ENCODE peak calls at places on chromosomes 12 and 14, in four cellular contexts. One of them, this sample, is unnamed.

GRCh38 chr12:124504273-124505000 is 63.0 kb downstream of the NCOR2 start:
- DNase-seq in K562: no peak
- DNase-seq in HepG2: no peak
- DNase-seq in WTC11: no peak
- DNase-seq in this sample: no peak

GRCh38 chr12:2212537-2212936 is 159.8 kb downstream of the CACNA1C start:
- DNase-seq in HepG2: no peak
- DNase-seq in K562: no peak
- DNase-seq in WTC11: no peak
- DNase-seq in this sample: no peak

GRCh38 chr12:10191865-10192264 is 13.0 kb downstream of the TMEM52B start:
- DNase-seq in HepG2: no peak
- DNase-seq in K562: no peak
- DNase-seq in WTC11: no peak
- DNase-seq in this sample: no peak

GRCh38 chr12:111842556-111843396 is 748 bp downstream of the MAPKAPK5 start:
- DNase-seq in K562: peak
- DNase-seq in WTC11: peak
- DNase-seq in HepG2: peak
- DNase-seq in this sample: no peak

GRCh38 chr12:49880756-49881390 is 22.8 kb downstream of the FAIM2 start:
- DNase-seq in K562: no peak
- DNase-seq in WTC11: no peak
- DNase-seq in HepG2: no peak
- DNase-seq in this sample: no peak

GRCh38 chr14:65069874-65070709 is 32.2 kb downstream of the MAX start:
- DNase-seq in HepG2: no peak
- DNase-seq in K562: no peak
- DNase-seq in WTC11: no peak
- DNase-seq in this sample: no peak

GRCh38 chr12:132741620-132742019 is 20.0 kb downstream of the ANKLE2 start:
- DNase-seq in HepG2: no peak
- DNase-seq in K562: no peak
- DNase-seq in WTC11: no peak
- DNase-seq in this sample: no peak

GRCh38 chr14:70721542-70721941 is 79.8 kb downstream of the TTC9 start:
- DNase-seq in WTC11: no peak
- DNase-seq in K562: no peak
- DNase-seq in HepG2: peak
- DNase-seq in this sample: no peak

GRCh38 chr14:94344389-94344788 is 21.3 kb upstream of the SERPINA6 start:
- DNase-seq in HepG2: no peak
- DNase-seq in WTC11: no peak
- DNase-seq in K562: no peak
- DNase-seq in this sample: no peak

GRCh38 chr14:71933026-71933587 is 878 bp downstream of the RGS6 start:
- DNase-seq in HepG2: no peak
- DNase-seq in WTC11: peak
- DNase-seq in K562: no peak
- DNase-seq in this sample: no peak

GRCh38 chr12:9710584-9711375 is 22.1 kb downstream of the CLECL1 start:
- DNase-seq in WTC11: no peak
- DNase-seq in HepG2: no peak
- DNase-seq in K562: no peak
- DNase-seq in this sample: no peak

GRCh38 chr14:76917759-76918175 is 91.6 kb downstream of the LRRC74A start:
- DNase-seq in HepG2: no peak
- DNase-seq in K562: no peak
- DNase-seq in WTC11: no peak
- DNase-seq in this sample: no peak

GRCh38 chr14:68621400-68622365 is 171.2 kb downstream of the ZFP36L1 start:
- DNase-seq in HepG2: no peak
- DNase-seq in WTC11: no peak
- DNase-seq in K562: no peak
- DNase-seq in this sample: no peak

GRCh38 chr14:26525057-26525456 is 72.8 kb downstream of the NOVA1 start:
- DNase-seq in HepG2: no peak
- DNase-seq in WTC11: no peak
- DNase-seq in K562: no peak
- DNase-seq in this sample: no peak

GRCh38 chr14:78316711-78317110 is 146.5 kb downstream of the NRXN3 start:
- DNase-seq in WTC11: no peak
- DNase-seq in HepG2: no peak
- DNase-seq in K562: no peak
- DNase-seq in this sample: no peak

GRCh38 chr12:51971679-51972423 is 20.4 kb downstream of the ACVR1B start:
- DNase-seq in HepG2: no peak
- DNase-seq in WTC11: no peak
- DNase-seq in K562: no peak
- DNase-seq in this sample: no peak

GRCh38 chr12:78181544-78182162 is 351.0 kb downstream of the NAV3 start:
- DNase-seq in K562: no peak
- DNase-seq in WTC11: peak
- DNase-seq in HepG2: peak
- DNase-seq in this sample: no peak

GRCh38 chr14:106809615-106810014 is 1283.2 kb downstream of the TMEM121 start:
- DNase-seq in HepG2: no peak
- DNase-seq in WTC11: no peak
- DNase-seq in K562: no peak
- DNase-seq in this sample: no peak

GRCh38 chr12:6569312-6569711 is 1.2 kb upstream of the NOP2 start:
- DNase-seq in K562: no peak
- DNase-seq in HepG2: no peak
- DNase-seq in WTC11: no peak
- DNase-seq in this sample: no peak

GRCh38 chr14:91348861-91349465 is 68.7 kb downstream of the CCDC88C start:
- DNase-seq in WTC11: no peak
- DNase-seq in HepG2: no peak
- DNase-seq in K562: no peak
- DNase-seq in this sample: no peak

GRCh38 chr12:99265648-99266047 is 381.9 kb upstream of the GARIN6 start:
- DNase-seq in K562: no peak
- DNase-seq in WTC11: no peak
- DNase-seq in HepG2: no peak
- DNase-seq in this sample: no peak

GRCh38 chr14:102579696-102580551 is 12.5 kb upstream of the RCOR1 start:
- DNase-seq in K562: no peak
- DNase-seq in WTC11: no peak
- DNase-seq in HepG2: no peak
- DNase-seq in this sample: no peak

GRCh38 chr12:66960704-66961690 is 282.1 kb upstream of the GRIP1 start:
- DNase-seq in HepG2: no peak
- DNase-seq in WTC11: no peak
- DNase-seq in K562: no peak
- DNase-seq in this sample: no peak

GRCh38 chr12:76144253-76144564 is 59.7 kb upstream of the NAP1L1 start:
- DNase-seq in HepG2: no peak
- DNase-seq in K562: no peak
- DNase-seq in WTC11: no peak
- DNase-seq in this sample: no peak

GRCh38 chr14:24993631-24994030 is 56.3 kb downstream of the STXBP6 start:
- DNase-seq in HepG2: no peak
- DNase-seq in K562: no peak
- DNase-seq in WTC11: no peak
- DNase-seq in this sample: no peak

GRCh38 chr14:99941211-99941610 is 124.0 kb upstream of the EVL start:
- DNase-seq in WTC11: no peak
- DNase-seq in K562: no peak
- DNase-seq in HepG2: no peak
- DNase-seq in this sample: no peak

GRCh38 chr14:101175731-101176534 is 272.4 kb upstream of the RTL1 start:
- DNase-seq in WTC11: no peak
- DNase-seq in HepG2: no peak
- DNase-seq in K562: no peak
- DNase-seq in this sample: no peak

GRCh38 chr12:7460375-7461259 is 16.7 kb upstream of the CD163L1 start:
- DNase-seq in K562: peak
- DNase-seq in HepG2: peak
- DNase-seq in WTC11: peak
- DNase-seq in this sample: no peak

GRCh38 chr12:17304503-17305347 is 698.8 kb upstream of the LMO3 start:
- DNase-seq in HepG2: no peak
- DNase-seq in WTC11: no peak
- DNase-seq in K562: no peak
- DNase-seq in this sample: no peak

GRCh38 chr12:87092421-87092820 is 836.2 kb upstream of the MGAT4C start:
- DNase-seq in HepG2: no peak
- DNase-seq in WTC11: no peak
- DNase-seq in K562: no peak
- DNase-seq in this sample: no peak

DNA sequence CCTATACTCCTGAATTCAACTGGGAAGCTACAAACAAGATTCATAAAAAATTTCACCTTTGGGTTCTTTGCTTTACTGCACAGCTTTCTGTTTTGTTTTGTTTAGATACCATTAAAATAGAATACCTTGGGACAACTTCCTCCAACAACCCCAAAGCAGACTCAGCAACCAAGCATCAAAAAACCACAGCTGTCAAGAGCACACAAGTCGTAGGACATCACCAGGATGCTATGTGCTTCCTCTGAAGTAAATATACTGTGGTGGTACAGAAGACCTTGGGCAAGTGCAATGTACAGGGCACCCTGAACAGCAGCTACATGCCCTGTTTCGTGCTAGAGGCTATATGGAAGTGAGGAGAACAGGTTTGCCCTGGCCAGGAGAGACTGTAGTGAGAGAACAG is 359.3 kb downstream of the BCL11B start:
- DNase-seq in K562: no peak
- DNase-seq in WTC11: no peak
- DNase-seq in HepG2: no peak
- DNase-seq in this sample: no peak
- TF ChIP-seq TCF7 in K562: no peak
- TF ChIP-seq TCF7 in WTC11: no peak
- TF ChIP-seq TCF7 in HepG2: no peak
- TF ChIP-seq TCF7 in this sample: no peak

DNA sequence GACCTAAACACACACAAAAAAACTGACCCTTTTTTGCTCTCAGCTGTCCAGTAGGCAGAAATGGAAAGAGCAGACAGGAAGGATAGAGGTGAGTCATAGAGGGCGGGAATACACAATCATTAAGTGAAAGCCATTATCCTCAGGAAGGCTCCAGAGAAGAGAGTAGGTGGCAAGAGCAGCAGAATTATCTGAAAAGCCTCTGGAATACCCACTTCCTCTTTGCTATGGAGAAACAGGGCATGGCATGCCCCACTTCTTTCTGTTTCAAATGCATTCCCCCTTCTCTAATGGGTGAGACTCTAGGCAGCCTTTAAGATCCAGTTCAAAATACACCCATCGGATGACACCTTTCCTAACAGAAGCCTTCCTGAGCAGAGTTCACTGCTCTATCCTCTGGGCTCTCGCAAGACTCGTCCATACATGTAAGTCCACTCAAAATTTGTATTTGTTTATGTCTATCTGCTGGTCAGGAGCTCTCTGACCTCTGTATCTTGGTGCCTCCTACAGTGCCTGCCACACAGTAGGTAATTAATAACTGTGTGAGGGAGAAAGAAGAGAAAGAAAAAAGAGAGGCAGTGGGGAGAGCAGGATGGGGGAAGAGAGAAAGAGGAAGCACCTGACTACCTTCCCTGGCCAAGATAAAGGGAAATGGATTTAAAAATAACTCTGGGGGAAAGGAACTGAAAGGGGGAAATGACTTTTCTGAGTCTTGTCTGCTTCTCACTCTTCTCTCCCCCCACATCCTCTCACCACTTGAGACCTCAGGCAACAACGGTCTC is 8.5 kb downstream of the KLHL33 start:
- DNase-seq in K562: peak
- DNase-seq in WTC11: no peak
- DNase-seq in HepG2: peak
- DNase-seq in this sample: peak
- TF ChIP-seq TCF7 in K562: no peak
- TF ChIP-seq TCF7 in WTC11: no peak
- TF ChIP-seq TCF7 in HepG2: no peak
- TF ChIP-seq TCF7 in this sample: no peak

DNA sequence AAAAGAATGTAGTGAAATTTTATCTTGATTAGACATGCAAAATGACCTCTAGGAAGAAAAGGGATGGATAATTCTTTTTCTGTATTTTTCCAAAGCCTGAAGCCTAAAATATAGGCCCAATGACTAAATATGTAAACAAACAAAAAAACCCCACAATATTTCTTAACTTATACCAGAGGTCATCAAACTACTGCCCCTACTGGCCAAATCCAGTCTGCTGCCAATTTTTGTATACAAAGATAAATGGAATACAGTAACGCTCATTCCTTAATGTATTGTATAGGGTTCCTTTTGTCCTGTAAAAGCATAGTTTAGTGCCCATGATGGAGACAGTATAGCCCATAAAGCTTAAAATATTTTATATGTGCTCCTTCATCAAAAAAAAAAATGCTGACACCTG is 145.7 kb upstream of the ALG10 start:
- DNase-seq in WTC11: no peak
- DNase-seq in HepG2: no peak
- DNase-seq in K562: no peak
- DNase-seq in this sample: no peak
- TF ChIP-seq TCF7 in WTC11: no peak
- TF ChIP-seq TCF7 in HepG2: no peak
- TF ChIP-seq TCF7 in K562: no peak
- TF ChIP-seq TCF7 in this sample: no peak

GRCh38 chr14:42200951-42201350 is 594.3 kb downstream of the LRFN5 start:
- DNase-seq in HepG2: no peak
- DNase-seq in WTC11: no peak
- DNase-seq in K562: no peak
- DNase-seq in this sample: no peak
- TF ChIP-seq TCF7 in HepG2: no peak
- TF ChIP-seq TCF7 in WTC11: no peak
- TF ChIP-seq TCF7 in K562: no peak
- TF ChIP-seq TCF7 in this sample: no peak

GRCh38 chr14:59228416-59228815 is 39.9 kb downstream of the DAAM1 start:
- DNase-seq in WTC11: no peak
- DNase-seq in HepG2: no peak
- DNase-seq in K562: no peak
- DNase-seq in this sample: no peak

GRCh38 chr14:59229653-59230406 is 41.4 kb downstream of the DAAM1 start:
- DNase-seq in K562: no peak
- DNase-seq in HepG2: no peak
- DNase-seq in WTC11: no peak
- DNase-seq in this sample: no peak

GRCh38 chr14:59221558-59221957 is 33.1 kb downstream of the DAAM1 start:
- DNase-seq in WTC11: no peak
- DNase-seq in K562: no peak
- DNase-seq in HepG2: no peak
- DNase-seq in this sample: no peak

GRCh38 chr14:59224341-59224740 is 35.9 kb downstream of the DAAM1 start:
- DNase-seq in HepG2: no peak
- DNase-seq in WTC11: no peak
- DNase-seq in K562: no peak
- DNase-seq in this sample: no peak

GRCh38 chr14:59225281-59225680 is 36.8 kb downstream of the DAAM1 start:
- DNase-seq in K562: no peak
- DNase-seq in HepG2: no peak
- DNase-seq in WTC11: no peak
- DNase-seq in this sample: no peak
- TF ChIP-seq TCF7 in K562: no peak
- TF ChIP-seq TCF7 in HepG2: no peak
- TF ChIP-seq TCF7 in WTC11: no peak
- TF ChIP-seq TCF7 in this sample: no peak

This sample was measured in GM12878.